ENCODE peak calls at places on chromosomes 12 and 14, in seven cellular contexts. D is MCF 10A, S is upper lobe of right lung, R is activated B cell treated with CpG ODN at 0.5 μM for 24 hours, N is body of pancreas, A is transverse colon, E is HepG2. L is an unnamed sample.

GRCh38 chr14:97723834-97724770 is 926.9 kb downstream of the VRK1 start:
- DNase-seq in D (no peak), S (no peak), R (no peak), N (no peak), A (no peak), E (no peak), L (no peak)

GRCh38 chr12:109744026-109744425 is 30.4 kb downstream of the FAM222A start:
- DNase-seq in D (no peak), S (peak; percentile 51), R (no peak), N (no peak), A (no peak), E (no peak), L (no peak)

GRCh38 chr14:68542346-68542745 is 250.5 kb downstream of the ZFP36L1 start:
- DNase-seq in D (no peak), S (no peak), R (no peak), N (no peak), A (no peak), E (no peak), L (no peak)

GRCh38 chr12:47014474-47014873 is 64.9 kb upstream of the PCED1B start:
- DNase-seq in D (peak; percentile 63), S (no peak), R (no peak), N (no peak), A (no peak), E (no peak), L (peak; percentile 8)

GRCh38 chr12:50174971-50175715 is 8.0 kb upstream of the CERS5 start:
- DNase-seq in D (peak; percentile 81), S (no peak), R (no peak), N (peak; percentile 33), A (no peak), E (peak; percentile 62), L (peak; percentile 13)

GRCh38 chr14:93930296-93930988 is 3.3 kb downstream of the FAM181A start:
- DNase-seq in D (no peak), S (no peak), R (no peak), N (no peak), A (no peak), E (no peak), L (no peak)

GRCh38 chr12:48126953-48127630 is 7.9 kb downstream of the PFKM start:
- DNase-seq in D (no peak), S (no peak), R (no peak), N (no peak), A (no peak), E (no peak), L (no peak)

GRCh38 chr12:51678086-51678724 is 87.2 kb downstream of the SCN8A start:
- DNase-seq in D (peak; percentile 63), S (no peak), R (no peak), N (peak; percentile 67), A (peak; percentile 28), E (peak; percentile 50), L (peak; percentile 45)

GRCh38 chr14:102510616-102511520 is 1.3 kb upstream of the ANKRD9 start:
- DNase-seq in D (no peak), S (peak; percentile 74), R (no peak), N (peak; percentile 24), A (peak; percentile 92), E (peak; percentile 79), L (peak; percentile 55)

GRCh38 chr12:84986586-84986985 is 49.5 kb downstream of the TSPAN19 start:
- DNase-seq in D (no peak), S (no peak), R (no peak), N (no peak), A (no peak), E (no peak), L (no peak)

GRCh38 chr14:62304172-62304571 is 542.0 kb downstream of the SNAPC1 start:
- DNase-seq in D (no peak), S (no peak), R (no peak), N (no peak), A (no peak), E (peak; percentile 1), L (peak; percentile 21)

GRCh38 chr12:91781114-91781513 is 364.5 kb downstream of the BTG1 start:
- DNase-seq in D (peak; percentile 9), S (no peak), R (no peak), N (no peak), A (no peak), E (no peak), L (no peak)

GRCh38 chr12:52658196-52658595 is 6.2 kb upstream of the KRT2 start:
- DNase-seq in D (no peak), S (no peak), R (no peak), N (no peak), A (no peak), E (no peak), L (no peak)

GRCh38 chr12:46385439-46385838 is 12.9 kb upstream of the SLC38A2 start:
- DNase-seq in D (peak; percentile 37), S (no peak), R (no peak), N (no peak), A (no peak), E (peak; percentile 59), L (no peak)

GRCh38 chr12:104226672-104227071 is 11.1 kb downstream of the TXNRD1 start:
- DNase-seq in D (peak; percentile 11), S (no peak), R (no peak), N (no peak), A (no peak), E (no peak), L (no peak)

GRCh38 chr14:91872011-91872476 is 4.7 kb upstream of the TC2N start:
- DNase-seq in D (peak; percentile 81), S (peak; percentile 76), R (peak; percentile 22), N (peak; percentile 94), A (no peak), E (peak; percentile 8), L (peak; percentile 74)

GRCh38 chr12:6823161-6824084 is 1.8 kb downstream of the GPR162 start:
- DNase-seq in D (no peak), S (no peak), R (no peak), N (no peak), A (no peak), E (no peak), L (no peak)

GRCh38 chr12:107990325-107990724 is 138.8 kb upstream of the WSCD2 start:
- DNase-seq in D (peak; percentile 51), S (peak; percentile 52), R (no peak), N (peak; percentile 35), A (peak; percentile 11), E (peak; percentile 29), L (peak; percentile 61)
- TF ChIP-seq CTCF in D (peak; percentile 38), S (peak; percentile 46), R (no peak), N (peak; percentile 12), A (peak; percentile 40), E (peak; percentile 67), L (peak; percentile 47)

GRCh38 chr12:130835436-130835835 is 3.6 kb downstream of the STX2 start:
- DNase-seq in D (no peak), S (peak; percentile 13), R (no peak), N (no peak), A (no peak), E (no peak), L (no peak)

GRCh38 chr12:130835011-130835410 is 4.0 kb downstream of the STX2 start:
- DNase-seq in D (no peak), S (peak; percentile 66), R (no peak), N (no peak), A (no peak), E (no peak), L (no peak)

GRCh38 chr12:130839770-130840355 is 813 bp upstream of the STX2 start:
- DNase-seq in D (no peak), S (no peak), R (no peak), N (no peak), A (no peak), E (no peak), L (no peak)

GRCh38 chr12:130838284-130838950 is 633 bp downstream of the STX2 start:
- DNase-seq in D (peak; percentile 36), S (no peak), R (no peak), N (peak; percentile 59), A (peak; percentile 25), E (peak; percentile 27), L (peak; percentile 47)

DNA sequence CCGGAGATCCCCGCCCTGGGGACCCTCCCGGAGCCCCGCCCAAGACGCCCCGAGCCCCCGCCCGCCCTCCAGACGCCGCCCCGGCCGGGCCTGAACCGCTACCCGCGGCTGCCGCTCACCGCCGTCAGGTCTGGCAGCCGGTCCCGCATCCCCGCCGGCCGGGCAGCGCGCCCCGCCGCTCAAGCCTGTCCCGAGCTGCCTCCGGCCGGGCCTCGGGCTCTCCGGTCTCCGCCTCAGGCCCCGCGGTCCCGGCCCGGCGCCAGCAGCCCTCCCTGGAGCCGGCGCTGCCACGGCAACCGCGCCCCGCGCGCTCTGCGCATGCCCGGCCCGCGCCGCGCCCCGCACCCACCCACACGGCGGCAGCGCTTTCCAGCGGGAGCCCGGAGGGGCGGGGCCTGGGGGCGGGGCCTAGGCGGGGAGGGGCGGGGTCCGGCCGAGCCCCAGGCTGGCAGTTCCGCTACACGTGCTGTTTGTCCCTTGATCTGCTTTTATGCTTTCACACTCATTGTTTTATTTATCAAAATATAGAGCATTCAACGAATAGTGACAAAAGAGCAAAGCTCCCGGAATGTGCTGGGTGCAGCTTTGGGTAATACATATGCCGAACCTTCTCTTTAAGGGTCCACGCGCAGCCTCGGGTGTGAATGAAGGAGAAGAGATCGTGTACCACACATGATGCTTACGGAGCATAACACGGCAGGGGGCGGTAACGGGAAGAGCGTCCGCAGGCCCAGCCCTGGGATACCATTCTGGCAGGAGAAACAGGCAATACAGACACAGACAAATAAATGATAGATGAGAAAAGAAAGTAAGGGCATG is at the start of gene STX2:
- DNase-seq in D (peak; percentile 79), S (peak; percentile 93), R (peak; percentile 96), N (peak; percentile 87), A (peak; percentile 89), E (peak; percentile 80), L (peak; percentile 97)
- TF ChIP-seq CTCF in D (peak; percentile 23), S (peak; percentile 35), R (no peak), N (no peak), A (peak; percentile 23), E (peak; percentile 81), L (peak; percentile 31)

GRCh38 chr14:81051547-81051946 is 96.1 kb downstream of the TSHR start:
- DNase-seq in D (no peak), S (no peak), R (no peak), N (no peak), A (no peak), E (no peak), L (no peak)
- TF ChIP-seq CTCF in D (no peak), S (no peak), R (no peak), N (no peak), A (no peak), E (no peak), L (no peak)

GRCh38 chr14:71001742-71002141 is 94.5 kb downstream of the PCNX1 start:
- DNase-seq in D (no peak), S (no peak), R (no peak), N (no peak), A (no peak), E (peak; percentile 18), L (no peak)

GRCh38 chr14:71006200-71006563 is 98.9 kb downstream of the PCNX1 start:
- DNase-seq in D (no peak), S (no peak), R (no peak), N (no peak), A (no peak), E (no peak), L (no peak)

GRCh38 chr14:71003156-71003555 is 95.9 kb downstream of the PCNX1 start:
- DNase-seq in D (no peak), S (no peak), R (no peak), N (no peak), A (no peak), E (no peak), L (no peak)

GRCh38 chr14:71004481-71004880 is 97.2 kb downstream of the PCNX1 start:
- DNase-seq in D (no peak), S (no peak), R (no peak), N (no peak), A (no peak), E (no peak), L (no peak)

DNA sequence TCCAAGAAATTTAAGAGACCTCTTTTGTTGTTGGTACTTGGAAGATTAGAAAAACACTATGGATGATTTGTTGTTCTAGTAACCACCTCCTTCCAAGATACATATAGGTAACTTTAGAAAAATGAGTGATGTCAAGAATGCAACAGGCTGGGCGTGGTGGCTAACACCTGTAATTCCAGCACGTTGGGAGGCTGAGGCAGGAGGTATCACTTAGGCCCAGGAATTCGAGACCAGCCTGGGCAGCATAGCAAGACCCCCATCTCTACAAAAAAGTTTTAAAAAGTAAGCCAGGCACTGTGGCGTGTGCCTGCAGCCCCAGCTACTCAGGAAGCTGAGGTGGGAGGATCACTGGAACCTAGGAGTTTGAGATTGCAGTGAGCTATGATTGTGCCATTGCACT is 97.8 kb downstream of the PCNX1 start:
- DNase-seq in D (no peak), S (no peak), R (no peak), N (no peak), A (no peak), E (no peak), L (no peak)
- TF ChIP-seq CTCF in D (no peak), S (no peak), R (no peak), N (no peak), A (no peak), E (no peak), L (no peak)

L was measured in Calu3.